ENCODE peak calls at places on chromosomes 12 and 14, in six cellular contexts. F is endodermal cell, R is foreskin fibroblast, V is astrocyte of the cerebellum, E is left lung, O is choroid plexus epithelial cell. H is an unnamed sample.

GRCh38 chr14:67436006-67436866 is 24.3 kb upstream of the PLEK2 start:
- DNase-seq in E (no peak), O (no peak), R (no peak), V (no peak), F (peak; percentile 78), H (no peak)

GRCh38 chr14:100278702-100279101 is 27.5 kb downstream of the SLC25A29 start:
- DNase-seq in V (peak; percentile 44), F (peak; percentile 34), R (peak; percentile 49), O (peak; percentile 85), E (peak; percentile 69), H (no peak)

GRCh38 chr12:108604208-108604941 is 6.5 kb upstream of the TMEM119 start:
- DNase-seq in O (no peak), R (no peak), F (no peak), V (no peak), E (no peak), H (no peak)

GRCh38 chr14:87888136-87888999 is 104.6 kb downstream of the GALC start:
- DNase-seq in O (no peak), V (no peak), F (peak; percentile 92), E (no peak), R (no peak), H (no peak)

GRCh38 chr12:67752226-67752732 is 103.7 kb downstream of the DYRK2 start:
- DNase-seq in F (no peak), V (no peak), O (no peak), E (no peak), R (no peak), H (no peak)

GRCh38 chr12:100267603-100268281 is 765 bp downstream of the SCYL2 start:
- DNase-seq in O (peak; percentile 42), R (no peak), V (no peak), E (no peak), F (no peak), H (peak; percentile 46)

GRCh38 chr12:6957151-6957701 is 6.1 kb downstream of the PTPN6 start:
- DNase-seq in R (no peak), E (no peak), F (no peak), V (no peak), O (no peak), H (no peak)

GRCh38 chr12:4278582-4278939 is 5.0 kb downstream of the CCND2 start:
- DNase-seq in E (peak; percentile 89), V (no peak), R (no peak), F (no peak), O (no peak), H (peak; percentile 84)

GRCh38 chr12:111417784-111418593 is 12.3 kb downstream of the SH2B3 start:
- DNase-seq in F (no peak), O (no peak), R (no peak), E (no peak), V (no peak), H (no peak)

GRCh38 chr12:113237748-113238147 is 16.5 kb downstream of the TPCN1 start:
- DNase-seq in R (no peak), E (peak; percentile 10), F (no peak), V (no peak), O (no peak), H (no peak)

GRCh38 chr14:53180272-53181221 is 27.4 kb upstream of the DDHD1 start:
- DNase-seq in R (no peak), V (peak; percentile 3), E (no peak), O (peak; percentile 64), F (peak; percentile 88), H (no peak)

GRCh38 chr12:632102-632696 is 31.0 kb downstream of the NINJ2 start:
- DNase-seq in E (no peak), F (peak; percentile 84), V (peak; percentile 97), O (peak; percentile 98), R (peak; percentile 67), H (peak; percentile 55)

GRCh38 chr12:53500119-53500775 is 836 bp upstream of the TARBP2 start:
- DNase-seq in O (peak; percentile 93), E (peak; percentile 77), F (no peak), V (no peak), R (peak; percentile 79), H (peak; percentile 80)

GRCh38 chr12:49899921-49900320 is 3.8 kb downstream of the FAIM2 start:
- DNase-seq in E (no peak), R (no peak), F (no peak), V (no peak), O (no peak), H (no peak)

GRCh38 chr14:25178255-25178654 is 128.3 kb upstream of the STXBP6 start:
- DNase-seq in O (no peak), E (no peak), V (no peak), R (no peak), F (no peak), H (no peak)

GRCh38 chr14:105336477-105337287 is 22.1 kb downstream of the PACS2 start:
- DNase-seq in E (no peak), R (no peak), O (no peak), F (no peak), V (no peak), H (no peak)

GRCh38 chr12:42482820-42483533 is 106.6 kb downstream of the PRICKLE1 start:
- DNase-seq in R (peak; percentile 56), O (peak; percentile 71), F (peak; percentile 96), E (peak; percentile 71), V (no peak), H (no peak)

GRCh38 chr12:27967551-27968054 is 4.9 kb downstream of the PTHLH start:
- DNase-seq in E (no peak), V (no peak), F (no peak), O (no peak), R (no peak), H (no peak)

GRCh38 chr12:76241371-76241770 is 106.8 kb downstream of the BBS10 start:
- DNase-seq in E (no peak), V (no peak), O (no peak), F (no peak), R (no peak), H (no peak)

GRCh38 chr12:53200458-53201169 is 6.4 kb downstream of the ITGB7 start:
- DNase-seq in O (no peak), R (no peak), E (no peak), V (no peak), F (no peak), H (peak; percentile 6)

GRCh38 chr12:22626429-22626828 is 1.5 kb downstream of the ETNK1 start:
- DNase-seq in R (peak; percentile 33), E (no peak), V (peak; percentile 9), F (no peak), O (peak; percentile 51), H (no peak)

GRCh38 chr12:120265483-120266179 is at the start of gene PXN:
- DNase-seq in F (peak; percentile 98), R (peak; percentile 71), O (peak; percentile 84), V (peak; percentile 34), E (peak; percentile 90), H (peak; percentile 88)

GRCh38 chr12:47419500-47419899 is 286.3 kb downstream of the RPAP3 start:
- DNase-seq in E (no peak), V (no peak), O (peak; percentile 44), F (no peak), R (no peak), H (no peak)

GRCh38 chr14:22564463-22564862 is 24.6 kb downstream of the DAD1 start:
- DNase-seq in F (no peak), E (no peak), R (no peak), V (no peak), O (no peak), H (no peak)

GRCh38 chr14:64800000-64800399 is 79.7 kb downstream of the SPTB start:
- DNase-seq in V (no peak), E (no peak), F (peak; percentile 79), R (peak; percentile 30), O (peak; percentile 54), H (no peak)

GRCh38 chr14:99164712-99165111 is 107.3 kb downstream of the BCL11B start:
- DNase-seq in O (no peak), E (no peak), F (peak; percentile 13), R (no peak), V (no peak), H (no peak)

GRCh38 chr12:24697769-24698168 is 251.1 kb downstream of the BCAT1 start:
- DNase-seq in F (no peak), R (no peak), E (no peak), V (no peak), O (peak; percentile 50), H (no peak)

GRCh38 chr12:78085562-78086182 is 255.0 kb downstream of the NAV3 start:
- DNase-seq in V (no peak), E (no peak), O (peak; percentile 47), F (no peak), R (peak; percentile 55), H (no peak)

GRCh38 chr12:97573901-97574300 is 111.3 kb downstream of the RMST start:
- DNase-seq in F (no peak), E (no peak), O (no peak), R (no peak), V (no peak), H (no peak)

GRCh38 chr14:55580401-55581010 is 499 bp downstream of the KTN1 start:
- DNase-seq in F (peak; percentile 80), O (no peak), R (no peak), E (peak; percentile 43), V (no peak), H (peak; percentile 47)
- TF ChIP-seq CTCF in F (no peak), O (no peak), R (no peak), E (peak; percentile 18), V (no peak), H (no peak)

DNA sequence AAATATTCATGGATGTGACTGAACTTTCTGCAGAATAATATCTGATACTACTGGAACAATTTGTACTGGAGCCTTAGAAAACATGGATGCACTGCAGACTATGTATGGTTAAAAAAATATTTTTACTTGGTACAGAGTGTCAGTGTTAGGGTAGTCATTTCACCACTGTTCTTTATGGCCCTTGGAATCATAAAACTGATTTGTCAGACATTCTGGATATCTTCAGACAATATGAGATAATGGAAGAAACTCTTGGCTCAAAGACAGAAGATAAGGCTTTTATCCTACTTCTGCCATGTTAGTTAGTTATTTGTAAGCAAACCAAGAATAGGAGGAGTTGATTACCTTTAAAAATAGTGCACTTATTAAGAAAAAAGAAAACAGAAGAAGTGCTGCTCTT is 209.4 kb downstream of the LRIG3 start:
- DNase-seq in O (no peak), V (no peak), R (no peak), E (no peak), F (no peak), H (no peak)
- TF ChIP-seq CTCF in O (no peak), V (no peak), R (no peak), E (no peak), F (no peak), H (no peak)

GRCh38 chr14:68460541-68460940 is 332.3 kb downstream of the ZFP36L1 start:
- DNase-seq in E (no peak), R (no peak), V (peak; percentile 34), F (no peak), O (no peak), H (no peak)

GRCh38 chr14:68461086-68461485 is 331.8 kb downstream of the ZFP36L1 start:
- DNase-seq in V (no peak), O (no peak), R (no peak), E (no peak), F (no peak), H (no peak)

GRCh38 chr14:68458253-68458652 is 334.6 kb downstream of the ZFP36L1 start:
- DNase-seq in E (no peak), O (no peak), R (no peak), V (no peak), F (no peak), H (no peak)

GRCh38 chr14:68459480-68460136 is 333.3 kb downstream of the ZFP36L1 start:
- DNase-seq in V (no peak), R (no peak), O (no peak), E (no peak), F (no peak), H (no peak)

GRCh38 chr14:68458840-68459469 is 333.9 kb downstream of the ZFP36L1 start:
- DNase-seq in E (peak; percentile 51), O (peak; percentile 76), R (peak; percentile 67), F (peak; percentile 71), V (peak; percentile 70), H (no peak)
- TF ChIP-seq CTCF in E (no peak), O (no peak), R (no peak), F (no peak), V (no peak), H (no peak)

GRCh38 chr14:37545174-37545573 is 49.9 kb downstream of the FOXA1 start:
- DNase-seq in R (no peak), E (no peak), V (no peak), F (no peak), O (no peak), H (no peak)
- TF ChIP-seq CTCF in R (no peak), E (no peak), V (no peak), F (peak; percentile 36), O (no peak), H (no peak)

H was measured in CD14-positive monocyte.